ENCODE peak calls at places on chromosomes 3 and 15, in six cellular contexts. Q, R, I, M, V and L are unnamed samples.
A peak's percentile ranks its signal among the peaks of the same experiment; 100 is the strongest.

GRCh38 chr3:29275309-29275708 is 5.6 kb upstream of the RBMS3 start:
- DNase-seq in R (no peak), Q (peak; percentile 24), V (no peak), I (no peak), M (peak; percentile 23), L (no peak)

GRCh38 chr3:42412526-42413155 is 2.2 kb upstream of the LYZL4 start:
- DNase-seq in R (no peak), M (no peak), I (no peak), V (no peak), Q (no peak), L (no peak)

GRCh38 chr3:138833908-138834358 is 795 bp downstream of the PIK3CB start:
- DNase-seq in I (no peak), Q (no peak), V (no peak), R (peak; percentile 37), M (no peak), L (peak; percentile 86)

GRCh38 chr3:60243456-60243855 is 1007.8 kb downstream of the FHIT start:
- DNase-seq in I (no peak), V (no peak), Q (no peak), R (no peak), M (no peak), L (no peak)

GRCh38 chr3:69051796-69052566 is at the start of gene TMF1:
- DNase-seq in Q (peak; percentile 97), I (peak; percentile 99), R (peak; percentile 82), M (peak; percentile 98), V (peak; percentile 98), L (peak; percentile 99)

GRCh38 chr3:20350449-20350848 is 164.4 kb upstream of the SGO1 start:
- DNase-seq in M (no peak), Q (no peak), R (no peak), I (no peak), V (no peak), L (no peak)

GRCh38 chr3:165225604-165226003 is 29.4 kb upstream of the SLITRK3 start:
- DNase-seq in I (no peak), V (no peak), R (no peak), Q (no peak), M (no peak), L (no peak)

GRCh38 chr15:65599677-65600076 is 11.3 kb downstream of the INTS14 start:
- DNase-seq in M (no peak), Q (no peak), I (no peak), V (no peak), R (no peak), L (no peak)

GRCh38 chr3:146895026-146895749 is 290.0 kb upstream of the PLSCR5 start:
- DNase-seq in V (no peak), M (no peak), I (no peak), Q (no peak), R (no peak), L (no peak)

GRCh38 chr3:31448035-31448881 is 84.5 kb upstream of the STT3B start:
- DNase-seq in R (peak; percentile 9), V (peak; percentile 24), I (peak; percentile 50), Q (no peak), M (peak; percentile 35), L (no peak)

GRCh38 chr15:92409521-92409920 is 15.8 kb downstream of the ST8SIA2 start:
- DNase-seq in V (no peak), Q (no peak), M (no peak), R (no peak), I (no peak), L (no peak)

GRCh38 chr3:139654637-139655365 is 23.0 kb downstream of the NMNAT3 start:
- DNase-seq in R (no peak), V (no peak), M (no peak), Q (no peak), I (no peak), L (peak; percentile 71)

GRCh38 chr3:170007031-170007663 is 30.6 kb upstream of the GPR160 start:
- DNase-seq in M (no peak), V (no peak), I (no peak), Q (no peak), R (no peak), L (no peak)

GRCh38 chr15:89767411-89767915 is 8.7 kb upstream of the MESP2 start:
- DNase-seq in V (no peak), Q (no peak), M (no peak), I (peak; percentile 71), R (no peak), L (peak; percentile 86)

GRCh38 chr15:57122080-57122845 is 203.8 kb downstream of the TCF12 start:
- DNase-seq in I (no peak), M (no peak), V (no peak), R (no peak), Q (no peak), L (no peak)
- TF ChIP-seq POLR2A in I (no peak), M (no peak), V (no peak), R (no peak), Q (no peak), L (no peak)

GRCh38 chr3:129182390-129183180 is 1.1 kb downstream of the CNBP start:
- DNase-seq in M (peak; percentile 24), V (no peak), R (no peak), Q (no peak), I (no peak), L (no peak)
- TF ChIP-seq POLR2A in M (no peak), V (no peak), R (no peak), Q (no peak), I (no peak), L (no peak)

GRCh38 chr3:185282696-185283373 is 29.0 kb upstream of the EHHADH start:
- DNase-seq in I (peak; percentile 98), V (peak; percentile 96), M (peak; percentile 98), Q (peak; percentile 85), R (peak; percentile 90), L (peak; percentile 99)
- TF ChIP-seq POLR2A in I (peak; percentile 12), V (peak; percentile 70), M (peak; percentile 74), Q (no peak), R (peak; percentile 61), L (no peak)

GRCh38 chr3:167736997-167737396 is 1.5 kb downstream of the SERPINI1 start:
- DNase-seq in R (no peak), V (no peak), I (no peak), Q (no peak), M (no peak), L (no peak)

GRCh38 chr3:167736264-167736787 is 805 bp downstream of the SERPINI1 start:
- DNase-seq in M (no peak), I (no peak), R (no peak), Q (no peak), V (no peak), L (no peak)

GRCh38 chr3:167733961-167734497 is 663 bp downstream of the PDCD10 start:
- DNase-seq in R (no peak), I (no peak), V (no peak), M (no peak), Q (no peak), L (no peak)

GRCh38 chr3:167734498-167735232 is at the start of gene PDCD10:
- DNase-seq in V (peak; percentile 98), R (peak; percentile 57), I (peak; percentile 98), M (peak; percentile 99), Q (peak; percentile 95), L (peak; percentile 98)

GRCh38 chr3:167735233-167736107 is at the start of gene SERPINI1:
- DNase-seq in I (peak; percentile 93), Q (peak; percentile 68), R (peak; percentile 43), M (peak; percentile 91), V (peak; percentile 82), L (peak; percentile 89)
- TF ChIP-seq POLR2A in I (no peak), Q (peak; percentile 40), R (peak; percentile 53), M (peak; percentile 73), V (peak; percentile 48), L (no peak)

GRCh38 chr15:67256051-67256450 is 1.5 kb downstream of the IQCH start:
- DNase-seq in Q (no peak), R (no peak), V (no peak), M (no peak), I (no peak), L (no peak)

GRCh38 chr15:67253103-67253502 is 1.4 kb downstream of the AAGAB start:
- DNase-seq in V (no peak), I (no peak), R (no peak), M (peak; percentile 17), Q (no peak), L (no peak)

GRCh38 chr15:67251318-67251717 is 3.1 kb downstream of the AAGAB start:
- DNase-seq in R (no peak), V (no peak), Q (no peak), I (no peak), M (no peak), L (no peak)

GRCh38 chr15:67253517-67254237 is 784 bp downstream of the AAGAB start:
- DNase-seq in R (no peak), I (no peak), M (no peak), V (no peak), Q (no peak), L (no peak)

GRCh38 chr15:67254238-67255175 is at the start of the genes AAGAB and IQCH:
- DNase-seq in R (peak; percentile 81), I (peak; percentile 98), Q (peak; percentile 94), M (peak; percentile 99), V (peak; percentile 93), L (peak; percentile 96)
- TF ChIP-seq POLR2A in R (peak; percentile 90), I (peak; percentile 41), Q (no peak), M (peak; percentile 88), V (peak; percentile 43), L (no peak)

GRCh38 chr15:68818671-68819450 is 1.8 kb downstream of the ANP32A start:
- DNase-seq in R (no peak), I (peak; percentile 35), V (no peak), M (peak; percentile 48), Q (no peak), L (peak; percentile 94)
- TF ChIP-seq POLR2A in R (peak; percentile 28), I (no peak), V (no peak), M (peak; percentile 45), Q (peak; percentile 31), L (no peak)

DNA sequence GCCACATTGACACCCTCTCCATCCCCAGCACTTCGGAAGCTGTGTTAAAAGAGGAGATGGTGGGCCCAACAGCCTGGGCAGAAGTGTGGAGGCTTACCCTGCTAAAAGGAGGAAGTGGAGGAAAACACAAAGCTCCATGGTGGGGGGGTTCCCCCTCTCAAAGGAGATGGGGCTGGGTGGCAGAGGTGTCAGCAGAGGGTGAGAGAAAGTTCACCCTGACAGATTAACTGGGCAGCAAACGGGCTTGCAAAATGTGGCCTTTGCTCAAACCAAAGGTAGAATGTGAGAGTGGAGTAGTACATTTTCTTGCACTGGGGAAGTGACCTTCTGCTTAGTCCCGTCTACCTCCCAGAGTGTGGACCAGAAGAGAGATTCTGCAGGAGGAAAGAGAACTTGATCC is 44.7 kb downstream of the MYO1E start:
- DNase-seq in R (no peak), Q (no peak), I (no peak), V (no peak), M (no peak), L (no peak)
- TF ChIP-seq POLR2A in R (no peak), Q (no peak), I (no peak), V (no peak), M (no peak), L (no peak)

DNA sequence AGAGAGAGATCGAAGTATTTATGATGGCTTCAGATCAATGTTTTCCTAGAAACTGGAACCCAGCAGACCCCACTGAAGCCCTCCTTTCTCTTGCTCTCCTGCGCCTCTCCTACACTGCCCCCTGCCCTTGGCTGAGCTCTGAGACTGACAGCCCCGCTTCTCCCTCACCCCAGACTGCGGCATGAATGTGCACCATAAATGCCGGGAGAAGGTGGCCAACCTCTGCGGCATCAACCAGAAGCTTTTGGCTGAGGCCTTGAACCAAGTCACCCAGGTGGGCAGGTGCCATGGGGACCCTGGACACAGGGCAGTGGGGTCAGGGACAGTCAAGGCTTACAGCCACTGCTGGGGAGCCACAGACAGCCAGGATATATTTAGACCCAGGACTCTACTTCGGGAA is 23.7 kb downstream of the PRKCD start:
- DNase-seq in R (no peak), I (no peak), M (no peak), Q (no peak), V (no peak), L (no peak)
- TF ChIP-seq POLR2A in R (no peak), I (no peak), M (no peak), Q (no peak), V (no peak), L (no peak)

GRCh38 chr3:23945903-23946751 is 1.0 kb downstream of the NR1D2 start:
- DNase-seq in M (peak; percentile 99), R (peak; percentile 85), Q (peak; percentile 97), I (peak; percentile 99), V (peak; percentile 82), L (peak; percentile 96)
- TF ChIP-seq POLR2A in M (peak; percentile 77), R (no peak), Q (peak; percentile 39), I (peak; percentile 15), V (no peak), L (no peak)